ENCODE peak calls at places on chromosomes 6 and 20, in nine cellular contexts. V, Z, W, A, Y, I, G, J and M are unnamed samples.
A peak's percentile ranks its signal among the peaks of the same experiment; 100 is the strongest.

GRCh38 chr6:40210628-40211056 is 276.4 kb upstream of the MOCS1 start:
- DNase-seq in J (no peak), G (no peak), I (no peak), Z (no peak), W (no peak), V (no peak), Y (no peak), A (no peak), M (no peak)

GRCh38 chr20:34211591-34211990 is 29.6 kb upstream of the ASIP start:
- DNase-seq in Y (no peak), A (no peak), W (no peak), V (no peak), Z (no peak), J (no peak), G (no peak), I (no peak), M (no peak)

GRCh38 chr6:16392010-16392409 is 153.6 kb downstream of the GMPR start:
- DNase-seq in I (no peak), W (no peak), G (peak; percentile 90), V (no peak), Y (no peak), J (no peak), A (no peak), Z (no peak), M (no peak)

GRCh38 chr6:33433560-33434191 is 13.8 kb downstream of the SYNGAP1 start:
- DNase-seq in W (no peak), I (no peak), J (no peak), V (no peak), Z (no peak), Y (peak; percentile 75), A (no peak), G (no peak), M (no peak)

GRCh38 chr20:49742948-49743347 is 29.3 kb upstream of the B4GALT5 start:
- DNase-seq in I (no peak), W (no peak), Z (no peak), A (no peak), J (no peak), V (no peak), G (no peak), Y (no peak), M (no peak)

GRCh38 chr6:165895421-165896165 is 232.6 kb upstream of the PDE10A start:
- DNase-seq in V (peak; percentile 18), Y (no peak), J (no peak), I (no peak), W (no peak), A (no peak), G (no peak), Z (no peak), M (no peak)

GRCh38 chr6:139608872-139609271 is 234.4 kb upstream of the CITED2 start:
- DNase-seq in W (no peak), V (peak; percentile 50), Y (peak; percentile 83), A (no peak), J (no peak), G (no peak), Z (no peak), I (no peak), M (no peak)

GRCh38 chr6:145055567-145055966 is 679.8 kb downstream of the EPM2A start:
- DNase-seq in I (no peak), G (no peak), J (no peak), Y (no peak), W (no peak), V (no peak), Z (no peak), A (no peak), M (no peak)

GRCh38 chr6:33197431-33198048 is 2.9 kb downstream of the RXRB start:
- DNase-seq in Z (peak; percentile 76), I (peak; percentile 88), V (peak; percentile 84), W (peak; percentile 51), J (peak; percentile 59), G (peak; percentile 81), Y (peak; percentile 56), A (no peak), M (no peak)

GRCh38 chr6:145551164-145551563 is 184.2 kb downstream of the EPM2A start:
- DNase-seq in A (no peak), V (peak; percentile 29), G (no peak), J (no peak), I (no peak), W (no peak), Y (peak; percentile 8), Z (no peak), M (no peak)

DNA sequence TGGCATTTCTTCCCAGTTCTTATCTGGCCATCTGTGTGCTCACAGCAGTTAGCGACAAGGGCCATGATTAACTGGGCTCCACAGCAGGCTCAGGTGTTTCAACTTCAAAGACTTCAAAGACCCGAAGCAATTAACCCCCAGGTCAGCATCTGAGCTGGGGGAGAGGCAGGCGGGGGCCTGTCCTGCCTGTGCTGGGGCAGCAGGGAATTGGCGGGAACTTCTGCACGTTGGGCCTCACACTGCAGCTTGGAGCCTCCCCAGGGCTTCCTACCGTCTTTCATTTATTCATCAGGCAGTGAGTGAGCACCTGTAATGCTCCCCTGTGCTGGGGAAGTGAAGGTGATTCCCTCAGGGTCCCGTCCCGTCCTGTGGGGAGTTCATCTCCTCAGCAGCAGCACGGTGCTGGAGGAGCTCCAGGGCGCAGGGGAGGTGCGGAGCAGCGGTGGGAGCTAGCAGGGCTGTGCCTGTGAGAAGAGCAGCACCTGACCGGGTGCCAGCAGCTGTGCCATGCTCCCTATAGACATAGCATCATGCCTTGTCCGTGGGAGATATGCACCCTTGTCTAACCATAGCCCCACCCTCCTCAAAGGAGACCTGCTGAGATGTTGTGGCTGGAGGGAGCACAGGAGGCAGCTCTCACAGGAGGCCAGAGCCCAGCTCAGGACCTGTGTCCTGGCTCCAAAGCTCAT is 51.8 kb upstream of the FRMD1 start:
- DNase-seq in J (peak; percentile 30), G (peak; percentile 20), Y (no peak), A (no peak), I (no peak), Z (peak; percentile 72), V (no peak), W (no peak), M (no peak)
- H3K9me3 ChIP-seq in J (no peaks in the 10 kb centered on the region), G (no peaks in the 10 kb centered on the region), Y (no peaks in the 10 kb centered on the region), A (no peaks in the 10 kb centered on the region), I (no peaks in the 10 kb centered on the region), Z (no peaks in the 10 kb centered on the region), V (no peaks in the 10 kb centered on the region), W (no peaks in the 10 kb centered on the region), M (no peaks in the 10 kb centered on the region)

DNA sequence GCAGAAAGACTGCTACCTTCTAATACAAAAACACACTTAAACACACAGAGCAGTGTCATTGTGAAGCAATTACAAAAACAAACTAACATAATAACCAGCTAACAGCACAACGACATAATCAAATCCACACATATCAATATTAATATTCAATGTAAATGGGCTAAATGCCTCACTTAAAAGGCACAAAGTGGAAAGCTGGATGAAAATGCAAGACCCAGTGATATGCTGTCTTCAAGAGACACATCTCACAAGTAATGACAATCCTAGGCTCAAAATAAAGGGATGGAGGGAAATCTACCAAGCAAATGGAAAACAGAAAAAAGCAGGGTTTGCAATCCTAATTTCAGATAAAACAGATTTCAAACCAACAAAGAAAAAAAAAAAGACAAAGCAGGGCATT is 67.8 kb upstream of the HTR1E start:
- DNase-seq in V (no peak), Y (no peak), Z (no peak), W (no peak), G (no peak), A (no peak), I (no peak), J (no peak), M (no peak)
- H3K9me3 ChIP-seq in V (no peaks in the 10 kb centered on the region), Y (peaks cover 11% of the 10 kb centered on the region), Z (peaks cover 60% of the 10 kb centered on the region), W (no peaks in the 10 kb centered on the region), G (no peaks in the 10 kb centered on the region), A (no peaks in the 10 kb centered on the region), I (no peaks in the 10 kb centered on the region), J (no peaks in the 10 kb centered on the region), M (peaks cover 14% of the 10 kb centered on the region)

GRCh38 chr20:51306081-51306480 is 236.4 kb downstream of the NFATC2 start:
- DNase-seq in Y (no peak), V (no peak), G (no peak), W (no peak), I (no peak), Z (no peak), A (no peak), J (no peak), M (no peak)

GRCh38 chr20:51309128-51309527 is 233.4 kb downstream of the NFATC2 start:
- DNase-seq in V (no peak), I (no peak), G (no peak), Y (no peak), J (no peak), A (no peak), W (no peak), Z (no peak), M (no peak)

GRCh38 chr20:51303731-51304670 is 238.5 kb downstream of the NFATC2 start:
- DNase-seq in Y (no peak), G (no peak), J (no peak), Z (no peak), V (no peak), I (no peak), A (no peak), W (no peak), M (no peak)

GRCh38 chr20:51305316-51306052 is 237.0 kb downstream of the NFATC2 start:
- DNase-seq in I (no peak), A (no peak), W (no peak), Z (no peak), J (no peak), G (no peak), V (no peak), Y (no peak), M (no peak)

DNA sequence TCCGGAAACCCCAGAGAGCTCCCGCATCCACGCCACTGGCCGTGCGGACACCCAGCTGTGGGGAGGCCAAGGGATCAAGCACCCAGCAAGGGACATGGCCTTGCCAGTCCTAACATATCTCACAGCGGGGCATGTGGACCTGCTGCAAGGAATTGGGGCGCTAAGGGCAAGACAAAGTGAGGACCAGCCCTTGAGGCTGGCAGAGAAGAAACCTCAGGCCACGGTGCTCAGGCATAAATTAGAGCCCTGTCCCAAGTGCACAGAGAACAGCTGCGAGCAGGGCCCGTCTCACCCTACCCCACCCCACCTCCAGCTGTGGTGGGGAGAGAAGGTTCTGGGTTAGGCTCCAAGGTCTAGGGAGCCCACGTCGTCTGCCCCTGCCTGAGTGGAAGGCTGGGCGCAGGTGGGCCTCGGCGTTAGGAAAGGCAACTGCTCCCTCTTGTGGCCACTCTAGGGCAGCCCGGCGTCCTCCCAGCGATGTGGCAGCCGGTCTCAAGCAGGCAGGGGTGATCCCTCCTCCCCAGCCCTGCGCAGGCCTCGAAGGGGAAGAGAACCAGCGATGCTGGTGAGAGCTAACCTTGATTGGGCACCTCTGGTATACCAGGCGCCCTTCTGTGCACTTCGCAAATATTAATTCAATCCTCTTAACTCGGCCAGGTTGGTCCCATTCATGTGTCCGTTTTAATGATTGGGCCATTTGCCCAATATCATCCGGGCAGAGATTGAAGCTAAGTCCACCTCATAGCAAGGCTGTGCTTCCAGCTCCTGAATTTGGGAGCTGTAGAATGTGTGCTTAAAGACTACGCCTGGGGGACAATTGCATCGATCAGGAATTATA is 235.8 kb downstream of the NFATC2 start:
- DNase-seq in Z (peak; percentile 80), G (peak; percentile 86), W (peak; percentile 42), Y (peak; percentile 70), A (peak; percentile 37), I (peak; percentile 91), V (peak; percentile 84), J (peak; percentile 87), M (peak; percentile 66)
- H3K9me3 ChIP-seq in Z (no peaks in the 10 kb centered on the region), G (no peaks in the 10 kb centered on the region), W (no peaks in the 10 kb centered on the region), Y (no peaks in the 10 kb centered on the region), A (no peaks in the 10 kb centered on the region), I (no peaks in the 10 kb centered on the region), V (no peaks in the 10 kb centered on the region), J (no peaks in the 10 kb centered on the region), M (no peaks in the 10 kb centered on the region)

DNA sequence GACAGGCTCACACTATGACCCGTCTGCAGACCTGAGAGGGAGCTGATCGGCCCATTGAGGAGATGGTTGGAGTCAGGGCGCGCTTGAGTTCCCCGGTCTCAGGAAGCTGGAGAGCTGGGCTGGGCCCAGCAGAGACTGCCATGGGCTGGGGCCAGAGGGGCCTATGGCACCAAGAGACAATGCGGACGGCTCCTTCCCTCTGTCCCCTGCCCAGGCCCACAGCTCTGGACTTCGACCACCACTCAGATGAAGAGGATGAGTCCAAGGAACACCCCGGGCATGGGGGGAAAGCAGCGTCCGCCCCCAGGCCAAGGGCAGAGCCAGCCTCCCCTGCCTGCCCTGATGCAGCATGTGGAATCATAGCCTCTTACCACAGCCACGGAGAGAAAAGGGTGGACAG is 40.2 kb upstream of the PHACTR3 start:
- DNase-seq in J (no peak), G (no peak), W (no peak), Z (no peak), Y (no peak), A (no peak), V (no peak), I (no peak), M (no peak)
- H3K9me3 ChIP-seq in J (no peaks in the 10 kb centered on the region), G (no peaks in the 10 kb centered on the region), W (no peaks in the 10 kb centered on the region), Z (no peaks in the 10 kb centered on the region), Y (peaks cover 2% of the 10 kb centered on the region), A (no peaks in the 10 kb centered on the region), V (no peaks in the 10 kb centered on the region), I (no peaks in the 10 kb centered on the region), M (no peaks in the 10 kb centered on the region)